ENCODE peak calls at places on chromosomes 3 and 15, in eight cellular contexts. J, F, Q, U, T, L, O and R are unnamed samples.

GRCh38 chr15:31975446-31976229 is 54.7 kb upstream of the CHRNA7 start:
- DNase-seq in F (no peak), Q (no peak), L (peak; percentile 56), O (peak; percentile 64), U (no peak), T (no peak), J (no peak), R (peak; percentile 58)

GRCh38 chr15:31327674-31328424 is 1.2 kb downstream of the KLF13 start:
- DNase-seq in T (peak; percentile 96), U (peak; percentile 19), J (peak; percentile 48), L (peak; percentile 82), Q (no peak), O (peak; percentile 90), F (peak; percentile 78), R (peak; percentile 80)

GRCh38 chr3:151969026-151969658 is 95.7 kb downstream of the SUCNR1 start:
- DNase-seq in Q (no peak), L (no peak), J (no peak), U (peak; percentile 3), T (no peak), F (no peak), O (no peak), R (no peak)

GRCh38 chr3:59605318-59605717 is 555.5 kb upstream of the CFAP20DC start:
- DNase-seq in U (no peak), Q (no peak), J (no peak), T (no peak), L (peak; percentile 13), O (no peak), F (no peak), R (peak; percentile 38)

GRCh38 chr3:195071916-195072820 is 198.8 kb downstream of the XXYLT1 start:
- DNase-seq in F (peak; percentile 11), T (peak; percentile 65), J (peak; percentile 8), Q (no peak), O (peak; percentile 30), U (no peak), L (peak; percentile 3), R (no peak)

GRCh38 chr3:29871087-29871486 is 590.2 kb downstream of the RBMS3 start:
- DNase-seq in J (no peak), L (no peak), O (no peak), Q (no peak), U (no peak), F (no peak), T (no peak), R (no peak)

GRCh38 chr15:65095747-65096104 is 19.2 kb downstream of the KBTBD13 start:
- DNase-seq in J (no peak), F (no peak), L (no peak), U (no peak), Q (no peak), T (no peak), O (no peak), R (no peak)

GRCh38 chr15:31471731-31472430 is 145.2 kb downstream of the KLF13 start:
- DNase-seq in O (no peak), F (no peak), Q (no peak), J (peak; percentile 29), T (no peak), L (no peak), U (peak; percentile 96), R (no peak)

GRCh38 chr15:79035111-79035601 is 55.4 kb downstream of the RASGRF1 start:
- DNase-seq in J (no peak), F (no peak), U (no peak), Q (no peak), L (no peak), T (no peak), O (no peak), R (no peak)

GRCh38 chr15:67383903-67384302 is 129.3 kb downstream of the IQCH start:
- DNase-seq in Q (no peak), O (no peak), L (no peak), T (no peak), F (no peak), U (peak; percentile 19), J (no peak), R (no peak)

GRCh38 chr15:58555168-58556027 is 123.6 kb downstream of the LIPC start:
- DNase-seq in J (no peak), O (peak; percentile 56), F (no peak), L (peak; percentile 25), T (no peak), U (no peak), Q (no peak), R (no peak)

GRCh38 chr3:29582310-29582709 is 301.4 kb downstream of the RBMS3 start:
- DNase-seq in L (no peak), J (no peak), U (no peak), T (no peak), F (no peak), O (no peak), Q (no peak), R (no peak)

GRCh38 chr3:10224794-10225660 is 23.2 kb upstream of the TATDN2 start:
- DNase-seq in J (peak; percentile 66), F (peak; percentile 70), L (peak; percentile 85), U (peak; percentile 66), O (peak; percentile 77), Q (peak; percentile 43), T (peak; percentile 83), R (peak; percentile 83)

GRCh38 chr15:49115062-49115461 is 40.3 kb downstream of the COPS2 start:
- DNase-seq in L (no peak), U (no peak), J (no peak), F (no peak), Q (no peak), O (no peak), T (no peak), R (no peak)

GRCh38 chr3:65432388-65433003 is 606.2 kb downstream of the MAGI1 start:
- DNase-seq in T (no peak), L (no peak), F (no peak), O (no peak), U (no peak), Q (no peak), J (no peak), R (no peak)

GRCh38 chr3:138686771-138687221 is 78.2 kb downstream of the FAIM start:
- DNase-seq in Q (no peak), J (no peak), O (no peak), L (no peak), U (peak; percentile 89), T (no peak), F (no peak), R (no peak)

GRCh38 chr3:78703944-78704343 is 1063.9 kb downstream of the ROBO1 start:
- DNase-seq in U (no peak), T (no peak), Q (no peak), F (no peak), L (no peak), J (no peak), O (no peak), R (no peak)

GRCh38 chr3:196568246-196569002 is at the start of the genes FBXO45 and WDR53:
- DNase-seq in T (peak; percentile 99), J (peak; percentile 92), U (peak; percentile 93), Q (peak; percentile 84), O (peak; percentile 97), L (peak; percentile 96), F (peak; percentile 96), R (peak; percentile 96)
- TF ChIP-seq POLR2A in T (peak; percentile 57), J (peak; percentile 76), U (peak; percentile 55), Q (peak; percentile 28), O (peak; percentile 71), L (peak; percentile 86), F (no peak), R (peak; percentile 74)

DNA sequence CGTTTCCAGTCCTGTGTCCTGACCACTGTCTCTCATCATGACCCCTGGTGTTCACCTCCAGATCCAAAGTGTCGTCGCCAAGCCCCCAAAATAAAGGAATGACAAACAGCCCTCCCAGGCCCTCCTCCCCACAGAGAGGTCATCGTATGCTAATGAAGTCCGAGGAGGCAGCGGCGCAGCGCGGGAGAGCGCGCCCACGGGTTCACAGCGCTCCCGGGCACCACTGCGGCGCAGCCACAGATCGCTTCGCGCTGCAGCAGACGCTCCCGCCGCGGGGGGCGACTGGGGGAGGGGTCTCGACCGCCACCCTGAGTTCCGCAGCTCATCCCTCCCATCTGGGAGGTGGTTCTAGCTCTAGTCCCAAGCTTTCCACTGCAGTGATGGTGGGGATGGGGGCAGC is 1.3 kb downstream of the DGKG start:
- DNase-seq in J (no peak), O (no peak), Q (no peak), L (no peak), T (peak; percentile 83), F (peak; percentile 55), U (no peak), R (peak; percentile 68)
- H3K4me1 ChIP-seq in J (no peaks in the 10 kb centered on the region), O (no peaks in the 10 kb centered on the region), Q (peaks cover 27% of the 10 kb centered on the region), L (peaks cover 3% of the 10 kb centered on the region), T (peaks cover 22% of the 10 kb centered on the region), F (peaks cover 29% of the 10 kb centered on the region), U (peaks cover 2% of the 10 kb centered on the region), R (no peaks in the 10 kb centered on the region)

DNA sequence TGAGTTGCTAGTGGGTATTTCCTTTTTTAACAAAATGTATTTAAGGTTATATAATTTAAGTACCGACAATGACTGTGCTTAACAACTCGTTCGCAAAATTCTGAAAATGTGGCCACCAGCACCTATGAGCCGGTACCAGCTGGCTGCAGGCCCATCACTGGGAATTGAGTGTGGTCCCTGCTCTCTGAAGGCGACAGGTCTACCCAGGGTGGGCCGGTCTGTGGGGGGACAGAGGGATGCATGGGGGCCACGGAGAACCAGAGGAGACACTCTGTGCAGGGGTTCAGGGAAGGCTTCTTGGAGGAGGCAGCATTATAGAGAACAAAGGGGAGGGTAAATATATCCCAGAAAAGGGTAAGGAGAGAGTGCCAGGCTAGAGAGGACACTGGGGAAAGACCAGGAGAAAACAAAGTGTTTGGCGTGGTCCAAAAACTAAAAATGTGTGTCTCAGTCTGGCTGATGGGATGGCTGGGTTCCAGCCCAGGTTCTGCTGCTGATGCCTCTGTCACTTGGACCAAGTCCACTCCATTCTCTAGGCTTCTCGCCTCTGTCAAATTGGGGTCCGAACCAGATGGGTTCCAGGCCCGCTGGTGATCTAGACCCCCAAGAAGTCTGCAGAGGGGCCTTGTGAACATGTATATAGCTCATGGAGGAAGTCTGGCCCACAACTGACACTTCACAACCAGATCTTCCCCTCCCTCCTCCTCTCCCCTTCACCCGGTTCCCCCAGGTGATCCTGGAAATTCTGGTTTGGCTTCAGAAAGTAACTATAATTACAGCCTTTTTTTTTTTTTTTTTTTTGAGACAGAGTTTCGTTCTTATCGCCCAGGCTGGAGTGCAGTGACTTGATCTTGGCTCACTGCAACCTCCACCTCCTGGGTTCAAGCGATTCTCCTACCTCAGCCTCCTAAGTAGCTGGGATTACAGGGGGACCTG is 10.7 kb upstream of the CYP11A1 start:
- DNase-seq in T (no peak), L (no peak), O (peak; percentile 26), J (no peak), Q (no peak), F (no peak), U (no peak), R (no peak)
- H3K36me3 ChIP-seq in T (no peaks in the 10 kb centered on the region), L (no peaks in the 10 kb centered on the region), O (no peaks in the 10 kb centered on the region), J (no peaks in the 10 kb centered on the region), Q (no peaks in the 10 kb centered on the region), F (no peaks in the 10 kb centered on the region), U (no peaks in the 10 kb centered on the region), R (no peaks in the 10 kb centered on the region)

GRCh38 chr3:50245831-50246516 is 10.0 kb downstream of the GNAI2 start:
- DNase-seq in F (peak; percentile 91), T (peak; percentile 99), Q (peak; percentile 92), J (peak; percentile 92), L (peak; percentile 95), U (peak; percentile 78), O (peak; percentile 94), R (peak; percentile 90)

GRCh38 chr3:50249459-50249858 is 13.5 kb downstream of the GNAI2 start:
- DNase-seq in T (no peak), J (no peak), F (no peak), Q (no peak), O (no peak), U (no peak), L (no peak), R (no peak)

GRCh38 chr3:50248387-50248786 is 12.4 kb downstream of the GNAI2 start:
- DNase-seq in Q (no peak), T (peak; percentile 87), J (no peak), U (no peak), F (no peak), L (peak; percentile 65), O (peak; percentile 78), R (peak; percentile 48)

GRCh38 chr3:50245251-50245745 is 9.3 kb downstream of the GNAI2 start:
- DNase-seq in J (no peak), L (no peak), F (no peak), U (no peak), T (peak; percentile 81), Q (no peak), O (no peak), R (no peak)

GRCh38 chr3:50246517-50246954 is 10.5 kb downstream of the GNAI2 start:
- DNase-seq in U (peak; percentile 92), T (peak; percentile 91), Q (no peak), O (no peak), L (peak; percentile 55), J (peak; percentile 72), F (peak; percentile 70), R (no peak)
- TF ChIP-seq POLR2A in U (no peak), T (no peak), Q (no peak), O (no peak), L (no peak), J (no peak), F (no peak), R (no peak)